ENCODE peak calls at places on chromosome 2, in four cellular contexts. V is GM13977; K is stimulated activated CD8-positive, alpha-beta memory T cell treated with anti-CD3 and anti-CD28 coated beads, Interleukin-2, amount 100 ng/mL, for 1 hour; T is naive B cell. D is an unnamed sample.

GRCh38 chr2:223997938-223998337 is 40.7 kb downstream of the MRPL44 start:
- DNase-seq in T (no peak), K (no peak), V (no peak), D (no peak)

GRCh38 chr2:162340822-162341221 is 3.1 kb upstream of the GCA start:
- DNase-seq in V (no peak), T (no peak), K (no peak), D (no peak)

GRCh38 chr2:78615956-78616355 is 409.5 kb upstream of the REG3G start:
- DNase-seq in V (no peak), K (no peak), T (no peak), D (no peak)

GRCh38 chr2:164054651-164055050 is 318.8 kb upstream of the FIGN start:
- DNase-seq in T (no peak), K (no peak), V (no peak), D (no peak)

GRCh38 chr2:9370746-9371145 is 52.6 kb downstream of the ITGB1BP1 start:
- DNase-seq in T (no peak), V (no peak), K (no peak), D (no peak)

GRCh38 chr2:51633073-51633472 is 601.1 kb upstream of the NRXN1 start:
- DNase-seq in K (no peak), T (no peak), V (no peak), D (no peak)

GRCh38 chr2:240178564-240178963 is 38.1 kb upstream of the OTOS start:
- DNase-seq in T (no peak), V (no peak), K (no peak), D (no peak)

GRCh38 chr2:143477724-143478443 is 348.7 kb downstream of the ARHGAP15 start:
- DNase-seq in V (no peak), T (no peak), K (no peak), D (no peak)

GRCh38 chr2:143891879-143892308 is 628.0 kb downstream of the ZEB2 start:
- DNase-seq in T (no peak), K (no peak), V (no peak), D (no peak)